ENCODE peak calls at places on chromosomes 7 and 10, in five cellular contexts. Q is HT-29, W is pancreas, H is NCI-H2171, N is epithelial cell of esophagus. U is an unnamed sample.

GRCh38 chr10:101601541-101601940 is 13.4 kb downstream of the DPCD start:
- DNase-seq in Q (no peak), N (no peak), W (no peak), H (no peak), U (no peak)

GRCh38 chr10:32377458-32378370 is 30.8 kb upstream of the EPC1 start:
- DNase-seq in Q (peak), W (no peak), H (peak), N (peak), U (peak)

GRCh38 chr10:97532935-97533671 is 34.4 kb downstream of the UBTD1 start:
- DNase-seq in N (no peak), W (no peak), H (no peak), Q (no peak), U (no peak)

GRCh38 chr10:97574374-97575100 is 2.0 kb downstream of the ANKRD2 start:
- DNase-seq in H (peak), W (peak), Q (peak), N (peak), U (no peak)

GRCh38 chr10:106147050-106147449 is 1017.5 kb downstream of the SORCS1 start:
- DNase-seq in H (no peak), N (no peak), Q (no peak), W (no peak), U (no peak)

GRCh38 chr10:50395279-50395678 is 144.0 kb upstream of the ASAH2 start:
- DNase-seq in Q (no peak), W (no peak), H (no peak), N (peak), U (no peak)

GRCh38 chr7:106563466-106564150 is 97.3 kb downstream of the CCDC71L start:
- DNase-seq in W (no peak), H (peak), Q (no peak), N (peak), U (no peak)

GRCh38 chr7:6530626-6531491 is 20.4 kb downstream of the GRID2IP start:
- DNase-seq in H (peak), Q (no peak), N (peak), W (no peak), U (peak)

GRCh38 chr10:116097239-116097751 is 175.7 kb downstream of the GFRA1 start:
- DNase-seq in W (no peak), N (no peak), H (peak), Q (no peak), U (no peak)

GRCh38 chr7:67413670-67414069 is 417.0 kb downstream of the TYW1 start:
- DNase-seq in H (no peak), Q (no peak), N (no peak), W (no peak), U (no peak)

GRCh38 chr7:155743197-155743596 is 69.1 kb downstream of the SHH start:
- DNase-seq in Q (no peak), W (no peak), N (no peak), H (no peak), U (no peak)

GRCh38 chr10:16521311-16522016 is at the start of gene C1QL3:
- DNase-seq in Q (no peak), H (no peak), W (peak), N (peak), U (no peak)

GRCh38 chr10:74770400-74770799 is 56.0 kb upstream of the KAT6B start:
- DNase-seq in Q (no peak), W (no peak), H (no peak), N (no peak), U (no peak)

GRCh38 chr7:38398725-38399321 is 125.4 kb upstream of the TARP start:
- DNase-seq in H (peak), Q (peak), N (peak), W (no peak), U (peak)

GRCh38 chr7:92769361-92769633 is 67.1 kb downstream of the CDK6 start:
- DNase-seq in Q (no peak), W (no peak), H (no peak), N (no peak), U (no peak)

GRCh38 chr7:152674860-152675760 is 831 bp downstream of the XRCC2 start:
- DNase-seq in Q (peak), N (peak), H (peak), W (no peak), U (peak)

GRCh38 chr10:13890617-13891541 is 304.1 kb downstream of the PRPF18 start:
- DNase-seq in N (peak), Q (no peak), W (no peak), H (no peak), U (no peak)

GRCh38 chr7:92785923-92786322 is 50.5 kb downstream of the CDK6 start:
- DNase-seq in H (no peak), Q (no peak), N (peak), W (no peak), U (no peak)

GRCh38 chr10:72800000-72800740 is 93.4 kb upstream of the OIT3 start:
- DNase-seq in H (no peak), W (no peak), N (no peak), Q (no peak), U (no peak)

GRCh38 chr10:92839191-92840085 is 8.9 kb upstream of the EXOC6 start:
- DNase-seq in Q (peak), W (peak), N (peak), H (peak), U (peak)

U was measured in HAP-1.